ENCODE peak calls at places on chromosomes 3 and 15, in nine cellular contexts. T, Y, G, V, K, R, I, X and O are unnamed samples.

GRCh38 chr3:192054881-192055280 is 593.9 kb downstream of the PYDC2 start:
- DNase-seq in K (no peak), V (peak), R (no peak), Y (no peak), I (no peak), T (no peak), G (no peak), X (no peak), O (no peak)

GRCh38 chr3:111521881-111522280 is 20.1 kb upstream of the CD96 start:
- DNase-seq in Y (no peak), K (no peak), T (no peak), G (no peak), I (no peak), X (no peak), V (peak), R (peak), O (no peak)

GRCh38 chr3:179376474-179376873 is 29.0 kb downstream of the MFN1 start:
- DNase-seq in K (no peak), G (no peak), R (no peak), V (no peak), I (no peak), Y (no peak), X (no peak), T (no peak), O (no peak)

GRCh38 chr3:192892981-192893827 is 24.5 kb downstream of the MB21D2 start:
- DNase-seq in X (peak), V (peak), T (peak), Y (peak), G (no peak), K (peak), I (no peak), R (no peak), O (peak)

GRCh38 chr3:127365383-127365782 is 77.5 kb upstream of the PRR20G start:
- DNase-seq in I (no peak), K (no peak), V (no peak), R (no peak), Y (no peak), T (no peak), G (no peak), X (no peak), O (no peak)

GRCh38 chr3:184937611-184938010 is 125.6 kb downstream of the VPS8 start:
- DNase-seq in Y (peak), R (no peak), I (no peak), G (no peak), K (no peak), T (no peak), X (no peak), V (peak), O (no peak)

GRCh38 chr3:50885491-50885890 is 210.8 kb downstream of the DOCK3 start:
- DNase-seq in V (peak), X (no peak), I (no peak), R (no peak), T (no peak), G (no peak), Y (peak), K (peak), O (peak)

GRCh38 chr15:84795186-84795585 is 22.0 kb upstream of the ALPK3 start:
- DNase-seq in I (no peak), T (no peak), V (no peak), Y (no peak), X (no peak), G (no peak), R (no peak), K (no peak), O (no peak)

GRCh38 chr15:45606413-45606812 is 19.2 kb downstream of the BLOC1S6 start:
- DNase-seq in V (no peak), I (no peak), G (no peak), Y (no peak), R (no peak), K (no peak), X (no peak), T (no peak), O (no peak)

GRCh38 chr3:99708207-99708745 is 69.9 kb downstream of the COL8A1 start:
- DNase-seq in R (no peak), Y (no peak), X (no peak), G (no peak), T (no peak), K (no peak), I (no peak), V (no peak), O (no peak)

GRCh38 chr15:67090297-67091072 is 25.1 kb downstream of the SMAD3 start:
- DNase-seq in R (no peak), K (no peak), X (no peak), G (no peak), I (no peak), T (no peak), Y (no peak), V (no peak), O (no peak)

GRCh38 chr3:189632238-189632637 is 1.0 kb downstream of the TP63 start:
- DNase-seq in I (no peak), X (no peak), G (no peak), Y (no peak), V (no peak), K (no peak), R (no peak), T (no peak), O (no peak)

GRCh38 chr3:44992555-44993470 is 16.8 kb downstream of the EXOSC7 start:
- DNase-seq in K (no peak), T (peak), G (no peak), I (no peak), X (no peak), V (peak), Y (peak), R (peak), O (peak)

GRCh38 chr3:53921296-53921695 is 29.6 kb upstream of the SELENOK start:
- DNase-seq in T (no peak), V (peak), Y (no peak), R (peak), G (no peak), X (peak), I (no peak), K (no peak), O (peak)

GRCh38 chr15:63506537-63507035 is 2.2 kb downstream of the USP3 start:
- DNase-seq in K (no peak), T (peak), Y (no peak), G (no peak), X (peak), R (peak), V (peak), I (no peak), O (peak)

GRCh38 chr3:23663246-23663645 is 142.5 kb upstream of the UBE2E1 start:
- DNase-seq in I (no peak), R (no peak), Y (no peak), G (no peak), V (no peak), K (peak), X (no peak), T (no peak), O (no peak)

GRCh38 chr3:171994646-171995441 is 44.5 kb upstream of the FNDC3B start:
- DNase-seq in Y (no peak), X (no peak), V (peak), K (no peak), R (peak), I (no peak), G (no peak), T (no peak), O (no peak)

GRCh38 chr15:63344737-63345390 is 36.8 kb downstream of the CA12 start:
- DNase-seq in X (no peak), I (no peak), G (no peak), T (no peak), K (no peak), R (peak), Y (no peak), V (peak), O (no peak)

GRCh38 chr3:5264093-5264610 is 76.6 kb downstream of the EDEM1 start:
- DNase-seq in T (no peak), X (no peak), V (no peak), R (no peak), Y (no peak), I (no peak), K (no peak), G (no peak), O (no peak)

GRCh38 chr15:27589260-27589659 is 509.9 kb downstream of the OCA2 start:
- DNase-seq in Y (no peak), K (no peak), X (no peak), T (no peak), V (no peak), R (no peak), I (no peak), G (no peak), O (no peak)

GRCh38 chr3:137612293-137612692 is 151.8 kb upstream of the SOX14 start:
- DNase-seq in T (no peak), Y (no peak), G (no peak), I (no peak), K (no peak), R (no peak), X (no peak), V (no peak), O (no peak)

GRCh38 chr3:171393032-171393744 is 67.0 kb downstream of the TNIK start:
- DNase-seq in T (no peak), G (no peak), K (peak), I (no peak), R (no peak), Y (no peak), V (no peak), X (no peak), O (no peak)

GRCh38 chr3:167711439-167711838 is 23.3 kb downstream of the PDCD10 start:
- DNase-seq in G (no peak), I (no peak), K (no peak), T (no peak), R (no peak), X (no peak), V (no peak), Y (no peak), O (no peak)

GRCh38 chr3:52017467-52018065 is 21.9 kb upstream of the RPL29 start:
- DNase-seq in T (no peak), K (no peak), V (no peak), R (no peak), X (no peak), G (no peak), Y (no peak), I (no peak), O (no peak)

GRCh38 chr15:77964193-77964592 is 113.3 kb downstream of the TBC1D2B start:
- DNase-seq in T (no peak), I (no peak), K (no peak), G (no peak), R (no peak), X (no peak), V (no peak), Y (no peak), O (no peak)

GRCh38 chr3:31116651-31117050 is 222.2 kb upstream of the GADL1 start:
- DNase-seq in X (no peak), G (no peak), K (no peak), I (no peak), Y (no peak), T (no peak), V (peak), R (no peak), O (no peak)

GRCh38 chr3:177596248-177596821 is 399.1 kb upstream of the TBL1XR1 start:
- DNase-seq in V (no peak), R (peak), X (no peak), G (no peak), Y (no peak), I (no peak), T (no peak), K (no peak), O (no peak)

GRCh38 chr3:65729553-65729952 is 309.2 kb downstream of the MAGI1 start:
- DNase-seq in X (no peak), K (peak), T (no peak), R (peak), I (no peak), Y (no peak), V (peak), G (no peak), O (no peak)

GRCh38 chr15:99704444-99704838 is 28.8 kb downstream of the LYSMD4 start:
- DNase-seq in Y (peak), K (peak), V (peak), R (peak), G (no peak), X (peak), I (peak), T (no peak), O (peak)

GRCh38 chr15:101320501-101321052 is 25.5 kb upstream of the SNRPA1 start:
- DNase-seq in Y (no peak), I (peak), T (peak), G (peak), V (peak), K (peak), X (peak), R (peak), O (peak)

GRCh38 chr15:23687143-23687470 is at the start of gene NDN:
- DNase-seq in X (no peak), R (peak), K (peak), V (peak), Y (no peak), G (peak), T (peak), I (no peak), O (peak)

GRCh38 chr3:123116116-123116515 is 49.3 kb downstream of the PDIA5 start:
- DNase-seq in I (no peak), K (no peak), R (no peak), Y (no peak), V (no peak), T (no peak), X (no peak), G (no peak), O (no peak)